ENCODE peak calls at places on chromosomes 1 and 21, in five cellular contexts. One of them, this sample, is unnamed.

GRCh38 chr1:227318852-227319607 is 738 bp upstream of the CDC42BPA start:
- DNase-seq in H1: peak; percentile 54
- DNase-seq in HepG2: peak; percentile 45
- DNase-seq in K562: peak; percentile 28
- DNase-seq in IMR-90: peak; percentile 56
- DNase-seq in this sample: peak; percentile 50

GRCh38 chr21:29854795-29855194 is 85.0 kb downstream of the GRIK1 start:
- DNase-seq in HepG2: no peak
- DNase-seq in K562: no peak
- DNase-seq in IMR-90: no peak
- DNase-seq in H1: no peak
- DNase-seq in this sample: no peak

GRCh38 chr1:86582161-86582560 is 35.3 kb downstream of the CLCA4 start:
- DNase-seq in IMR-90: no peak
- DNase-seq in H1: no peak
- DNase-seq in K562: no peak
- DNase-seq in HepG2: no peak
- DNase-seq in this sample: no peak

GRCh38 chr1:9542425-9542824 is 3.2 kb downstream of the SLC25A33 start:
- DNase-seq in IMR-90: peak; percentile 44
- DNase-seq in HepG2: peak; percentile 66
- DNase-seq in K562: no peak
- DNase-seq in H1: no peak
- DNase-seq in this sample: no peak

GRCh38 chr21:33797565-33797964 is 118.0 kb downstream of the ATP5PO start:
- DNase-seq in HepG2: no peak
- DNase-seq in K562: no peak
- DNase-seq in IMR-90: no peak
- DNase-seq in H1: no peak
- DNase-seq in this sample: no peak

GRCh38 chr1:209768354-209768774 is 12.5 kb downstream of the TRAF3IP3 start:
- DNase-seq in H1: no peak
- DNase-seq in K562: no peak
- DNase-seq in IMR-90: no peak
- DNase-seq in HepG2: no peak
- DNase-seq in this sample: no peak

GRCh38 chr1:212109713-212110112 is 74.2 kb downstream of the DTL start:
- DNase-seq in IMR-90: peak; percentile 28
- DNase-seq in H1: no peak
- DNase-seq in K562: no peak
- DNase-seq in HepG2: no peak
- DNase-seq in this sample: no peak

GRCh38 chr1:189706594-189706993 is 771.1 kb downstream of the BRINP3 start:
- DNase-seq in K562: no peak
- DNase-seq in HepG2: no peak
- DNase-seq in H1: no peak
- DNase-seq in IMR-90: peak; percentile 59
- DNase-seq in this sample: no peak

GRCh38 chr21:15872236-15872635 is 142.5 kb downstream of the USP25 start:
- DNase-seq in K562: no peak
- DNase-seq in H1: no peak
- DNase-seq in HepG2: no peak
- DNase-seq in IMR-90: no peak
- DNase-seq in this sample: no peak

GRCh38 chr1:219847215-219847855 is 81.0 kb downstream of the SLC30A10 start:
- DNase-seq in H1: no peak
- DNase-seq in IMR-90: no peak
- DNase-seq in HepG2: peak; percentile 43
- DNase-seq in K562: peak; percentile 5
- DNase-seq in this sample: no peak

GRCh38 chr21:46604975-46605758 is at the start of gene S100B:
- DNase-seq in HepG2: no peak
- DNase-seq in K562: peak; percentile 12
- DNase-seq in H1: no peak
- DNase-seq in IMR-90: no peak
- DNase-seq in this sample: no peak

GRCh38 chr1:43305461-43305860 is 4.7 kb downstream of the TIE1 start:
- DNase-seq in HepG2: no peak
- DNase-seq in K562: no peak
- DNase-seq in H1: no peak
- DNase-seq in IMR-90: no peak
- DNase-seq in this sample: no peak

GRCh38 chr1:84163123-84164038 is 19.3 kb downstream of the PRKACB start:
- DNase-seq in H1: no peak
- DNase-seq in K562: no peak
- DNase-seq in IMR-90: no peak
- DNase-seq in HepG2: no peak
- DNase-seq in this sample: no peak

GRCh38 chr1:153549741-153550397 is 811 bp upstream of the S100A3 start:
- DNase-seq in K562: no peak
- DNase-seq in HepG2: no peak
- DNase-seq in H1: no peak
- DNase-seq in IMR-90: no peak
- DNase-seq in this sample: no peak
- TF ChIP-seq MAFK in K562: no peak
- TF ChIP-seq MAFK in HepG2: no peak
- TF ChIP-seq MAFK in H1: no peak
- TF ChIP-seq MAFK in IMR-90: no peak
- TF ChIP-seq MAFK in this sample: no peak

DNA sequence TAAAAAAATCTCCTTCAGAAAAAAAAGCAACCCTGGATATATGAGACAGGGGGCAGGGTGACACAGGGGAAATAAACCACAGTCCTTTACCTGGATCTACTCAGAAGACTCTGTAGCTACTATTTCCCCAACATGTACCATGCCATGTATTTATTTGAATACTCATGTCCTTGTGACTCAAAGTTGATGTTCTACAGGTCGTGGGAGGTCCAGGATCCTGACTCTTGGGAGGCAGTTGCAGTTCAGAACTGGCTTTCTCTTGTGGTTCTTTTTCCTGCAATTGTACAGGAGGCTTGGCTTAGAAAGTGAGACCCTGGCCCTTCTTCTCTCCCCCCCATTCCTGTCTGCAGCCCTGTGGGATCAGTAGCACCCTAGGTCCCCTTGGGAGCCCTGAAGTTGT is 5.8 kb upstream of the IL24 start:
- DNase-seq in H1: no peak
- DNase-seq in HepG2: no peak
- DNase-seq in IMR-90: no peak
- DNase-seq in K562: no peak
- DNase-seq in this sample: no peak
- H3K4me1 ChIP-seq in H1: no peaks in the 10 kb centered on the region
- H3K4me1 ChIP-seq in HepG2: no peaks in the 10 kb centered on the region
- H3K4me1 ChIP-seq in IMR-90: peaks cover 36% of the 10 kb centered on the region
- H3K4me1 ChIP-seq in K562: peaks cover 12% of the 10 kb centered on the region
- H3K4me1 ChIP-seq in this sample: peaks cover 64% of the 10 kb centered on the region

GRCh38 chr1:36387141-36387949 is 1.6 kb upstream of the STK40 start:
- DNase-seq in K562: no peak
- DNase-seq in IMR-90: peak; percentile 76
- DNase-seq in H1: no peak
- DNase-seq in HepG2: no peak
- DNase-seq in this sample: no peak
- TF ChIP-seq MAFK in K562: no peak
- TF ChIP-seq MAFK in IMR-90: no peak
- TF ChIP-seq MAFK in H1: no peak
- TF ChIP-seq MAFK in HepG2: no peak
- TF ChIP-seq MAFK in this sample: no peak

DNA sequence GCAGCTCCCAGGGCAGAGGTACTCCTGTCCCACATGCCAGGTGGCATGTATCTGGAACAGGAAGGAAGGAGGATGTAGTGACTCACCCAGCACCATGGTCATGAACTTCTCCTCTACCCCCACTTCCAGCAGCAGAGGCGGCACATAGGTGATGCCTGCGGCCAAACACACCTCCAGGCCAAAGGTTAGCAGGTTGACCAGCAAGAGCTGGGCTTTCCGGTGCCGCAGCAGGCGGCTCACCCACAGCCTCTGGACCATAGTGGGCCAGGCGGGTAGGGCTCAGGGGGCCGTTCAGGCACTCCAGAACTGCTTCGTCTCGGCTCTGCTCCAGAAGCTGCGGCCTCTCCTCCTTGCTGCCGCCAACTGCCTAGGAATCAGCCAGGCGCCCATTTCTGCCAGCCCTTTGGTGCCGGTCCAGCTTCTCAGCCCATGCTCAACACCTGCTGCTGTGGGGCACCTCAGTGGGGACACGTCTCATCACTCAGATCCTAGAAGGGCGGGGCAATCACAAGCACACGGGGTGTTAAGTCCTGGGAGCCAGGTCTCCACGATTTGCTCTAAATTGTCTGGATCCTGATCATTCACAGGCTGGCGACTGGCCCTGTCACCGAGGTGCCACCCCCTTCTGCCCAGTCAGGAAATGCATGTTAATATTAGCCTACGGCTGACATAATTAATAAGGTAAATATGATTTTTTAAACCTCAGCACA is 15.8 kb downstream of the SLC45A3 start:
- DNase-seq in K562: no peak
- DNase-seq in H1: no peak
- DNase-seq in IMR-90: peak; percentile 28
- DNase-seq in HepG2: peak; percentile 47
- DNase-seq in this sample: no peak
- H3K4me1 ChIP-seq in K562: peaks cover 10% of the 10 kb centered on the region
- H3K4me1 ChIP-seq in H1: peaks cover 15% of the 10 kb centered on the region
- H3K4me1 ChIP-seq in IMR-90: peaks cover 9% of the 10 kb centered on the region
- H3K4me1 ChIP-seq in HepG2: peaks cover 60% of the 10 kb centered on the region
- H3K4me1 ChIP-seq in this sample: peaks cover 15% of the 10 kb centered on the region

GRCh38 chr1:25065246-25066238 is 135.5 kb upstream of the RUNX3 start:
- DNase-seq in HepG2: no peak
- DNase-seq in H1: no peak
- DNase-seq in IMR-90: peak; percentile 27
- DNase-seq in K562: peak; percentile 36
- DNase-seq in this sample: no peak
- TF ChIP-seq MAFK in HepG2: no peak
- TF ChIP-seq MAFK in H1: no peak
- TF ChIP-seq MAFK in IMR-90: no peak
- TF ChIP-seq MAFK in K562: no peak
- TF ChIP-seq MAFK in this sample: no peak

This sample was measured in A549.